ENCODE peak calls at places on chromosomes 12 and 14, in four cellular contexts. I is HCT116, H is SK-N-SH, G is HepG2. C is an unnamed sample.

GRCh38 chr12:51714666-51715065 is 123.6 kb downstream of the SCN8A start:
- DNase-seq in I (no peak), H (no peak), G (no peak), C (no peak)

GRCh38 chr14:101332281-101332680 is 229.0 kb upstream of the DIO3 start:
- DNase-seq in I (no peak), H (no peak), G (no peak), C (no peak)

GRCh38 chr14:97411938-97412612 is 614.9 kb downstream of the VRK1 start:
- DNase-seq in I (no peak), H (no peak), G (no peak), C (no peak)

GRCh38 chr12:93419388-93420034 is 22.2 kb downstream of the UBE2N start:
- DNase-seq in I (no peak), H (peak), G (peak), C (peak)

GRCh38 chr14:62776300-62776699 is 269.0 kb downstream of the KCNH5 start:
- DNase-seq in I (no peak), H (no peak), G (no peak), C (no peak)

GRCh38 chr14:79011091-79011919 is 841.1 kb downstream of the NRXN3 start:
- DNase-seq in I (no peak), H (peak), G (peak), C (peak)

GRCh38 chr12:123941485-123942276 is 30.9 kb downstream of the CCDC92 start:
- DNase-seq in I (no peak), H (no peak), G (no peak), C (no peak)

GRCh38 chr14:104559043-104559768 is 20.4 kb upstream of the C14orf180 start:
- DNase-seq in I (no peak), H (no peak), G (no peak), C (no peak)

GRCh38 chr12:90827567-90827966 is 127.4 kb downstream of the CCER1 start:
- DNase-seq in I (no peak), H (no peak), G (no peak), C (no peak)

GRCh38 chr14:99121027-99121875 is 150.7 kb downstream of the BCL11B start:
- DNase-seq in I (no peak), H (no peak), G (no peak), C (no peak)

GRCh38 chr14:60856113-60856512 is 121.6 kb downstream of the MNAT1 start:
- DNase-seq in I (no peak), H (no peak), G (no peak), C (no peak)

GRCh38 chr14:54490448-54490805 is 1.6 kb upstream of the GMFB start:
- DNase-seq in I (no peak), H (no peak), G (no peak), C (peak)

GRCh38 chr14:105465209-105466031 is 9.2 kb upstream of the CRIP2 start:
- DNase-seq in I (no peak), H (no peak), G (no peak), C (peak)

GRCh38 chr12:18747960-18748359 is 10.0 kb downstream of the CAPZA3 start:
- DNase-seq in I (no peak), H (no peak), G (no peak), C (no peak)

DNA sequence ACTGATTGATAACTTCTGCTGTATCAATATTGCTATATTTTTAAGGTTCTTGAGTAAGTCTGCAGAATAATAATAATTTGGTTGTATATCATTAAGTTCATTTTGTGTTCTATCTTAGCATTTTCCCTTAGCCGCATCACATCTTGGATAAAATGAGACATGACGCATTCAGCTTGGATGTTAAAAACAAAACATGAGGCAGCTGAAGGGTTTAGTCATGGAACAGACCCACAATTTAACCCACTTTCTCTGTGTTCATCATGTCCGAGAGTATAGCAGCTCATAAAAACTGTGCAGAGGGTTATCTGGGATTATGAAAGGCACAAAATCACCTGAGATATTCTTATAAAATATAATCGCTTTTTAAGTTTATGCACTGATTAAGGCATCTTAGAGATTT is 219.2 kb downstream of the TRHDE start:
- DNase-seq in I (no peak), H (no peak), G (no peak), C (no peak)
- TF ChIP-seq JUND in I (no peak), H (no peak), G (no peak), C (no peak)

DNA sequence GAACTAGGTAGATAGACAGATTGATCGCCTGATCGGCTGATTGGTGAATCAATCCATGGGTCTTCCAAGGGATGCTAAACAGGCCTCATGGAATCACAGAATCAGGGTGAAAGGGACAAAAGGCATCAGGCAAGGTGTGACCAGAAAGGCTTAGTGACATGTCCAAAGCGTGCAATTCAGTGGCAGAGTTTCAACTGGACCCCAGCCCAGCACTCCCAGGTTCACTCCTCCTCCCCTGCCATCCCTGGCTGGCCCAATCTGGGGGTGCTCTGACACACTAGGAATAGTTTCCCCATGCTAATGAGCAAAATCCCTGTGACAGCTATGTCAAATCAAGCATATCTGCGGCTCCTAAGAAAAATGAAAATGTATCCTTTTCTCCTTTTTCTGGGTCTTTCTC is 50.4 kb downstream of the NINJ2 start:
- DNase-seq in I (no peak), H (no peak), G (no peak), C (no peak)
- TF ChIP-seq JUND in I (no peak), H (no peak), G (no peak), C (no peak)

DNA sequence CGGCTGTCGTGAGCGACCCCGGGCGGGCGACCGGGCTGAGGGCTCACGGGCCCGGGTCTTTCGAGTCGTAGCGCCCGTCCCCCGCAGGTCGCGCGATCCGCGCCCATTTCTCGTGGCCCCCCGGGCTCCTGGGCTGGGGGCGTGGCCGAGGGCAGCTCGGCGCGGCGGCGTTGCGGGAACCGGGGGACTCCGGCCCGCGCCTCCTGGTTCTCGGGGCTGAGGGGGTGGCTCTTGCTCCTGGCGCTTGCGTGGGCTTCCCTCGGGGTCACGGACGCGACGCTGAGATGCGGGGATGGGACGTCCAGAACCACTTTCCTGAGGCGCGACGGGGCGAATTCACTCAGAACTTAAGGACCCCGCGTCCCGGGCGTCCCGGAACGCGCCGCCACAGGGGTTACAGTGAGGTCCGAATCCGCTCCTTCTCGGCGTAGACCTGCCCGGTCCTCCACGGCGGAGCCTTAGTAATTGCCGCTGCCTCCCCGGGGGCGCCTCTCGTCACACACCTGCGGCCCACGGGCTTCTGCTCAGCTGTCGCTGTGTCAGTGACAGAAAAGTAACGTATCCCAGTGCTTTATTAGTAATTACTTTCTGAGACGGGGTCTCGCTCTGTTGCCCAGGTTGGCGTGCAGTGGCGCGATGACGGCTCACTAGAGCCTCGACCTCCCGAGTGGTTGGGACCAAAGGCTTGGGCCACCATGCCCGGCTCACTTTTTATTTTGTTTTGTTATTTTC is 606 bp downstream of the EP400 start:
- DNase-seq in I (no peak), H (peak), G (no peak), C (no peak)
- TF ChIP-seq JUND in I (no peak), H (no peak), G (no peak), C (no peak)

DNA sequence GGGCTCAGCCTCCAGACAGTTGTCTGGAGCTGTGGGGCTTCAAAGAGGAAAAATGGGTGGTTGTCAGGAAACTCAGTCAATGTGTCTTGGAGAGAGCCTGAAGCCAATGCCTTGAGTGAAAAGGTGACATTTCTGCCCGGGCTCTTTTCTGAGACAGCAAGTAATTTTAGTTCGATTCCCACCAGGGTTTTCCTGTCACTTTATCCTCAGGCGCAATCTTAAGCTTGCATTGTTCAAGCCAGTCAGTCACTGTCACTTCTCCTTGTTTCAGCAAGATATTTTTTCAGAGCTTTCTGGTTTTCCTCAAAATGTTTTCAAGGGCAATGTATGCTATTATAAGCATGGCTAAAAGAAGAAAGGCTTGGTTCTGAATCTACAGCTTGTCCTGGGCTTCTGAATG is 404.7 kb upstream of the SEL1L start:
- DNase-seq in I (no peak), H (no peak), G (no peak), C (no peak)
- TF ChIP-seq JUND in I (no peak), H (no peak), G (no peak), C (no peak)

GRCh38 chr12:84270470-84271140 is 642.0 kb downstream of the SLC6A15 start:
- DNase-seq in I (no peak), H (no peak), G (no peak), C (no peak)
- TF ChIP-seq JUND in I (no peak), H (no peak), G (no peak), C (no peak)

GRCh38 chr12:127820846-127821245 is 446.1 kb upstream of the TMEM132C start:
- DNase-seq in I (no peak), H (no peak), G (no peak), C (no peak)

GRCh38 chr12:127819066-127819465 is 447.9 kb upstream of the TMEM132C start:
- DNase-seq in I (no peak), H (no peak), G (no peak), C (no peak)

GRCh38 chr12:127822743-127823433 is 444.1 kb upstream of the TMEM132C start:
- DNase-seq in I (no peak), H (no peak), G (no peak), C (no peak)

DNA sequence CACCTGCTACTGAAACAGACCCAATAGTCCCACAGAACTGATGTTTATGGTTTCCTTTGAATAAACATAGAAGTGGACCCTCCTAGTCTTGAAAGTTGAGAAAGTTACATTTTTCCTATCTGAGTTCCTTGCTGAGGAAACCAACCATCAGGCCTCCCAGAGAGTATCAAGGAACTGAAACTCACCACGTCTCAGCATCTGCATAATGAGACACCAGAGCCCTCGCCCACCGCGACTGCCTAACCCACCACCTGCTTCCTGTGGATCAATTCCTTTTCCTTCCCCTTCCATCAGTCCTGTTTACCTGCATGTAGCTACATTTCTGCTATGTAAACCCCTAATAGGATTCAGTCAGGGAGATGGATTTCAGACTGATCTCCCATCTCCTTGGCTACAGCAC is 443.2 kb upstream of the TMEM132C start:
- DNase-seq in I (no peak), H (no peak), G (no peak), C (no peak)
- TF ChIP-seq JUND in I (no peak), H (no peak), G (no peak), C (no peak)

DNA sequence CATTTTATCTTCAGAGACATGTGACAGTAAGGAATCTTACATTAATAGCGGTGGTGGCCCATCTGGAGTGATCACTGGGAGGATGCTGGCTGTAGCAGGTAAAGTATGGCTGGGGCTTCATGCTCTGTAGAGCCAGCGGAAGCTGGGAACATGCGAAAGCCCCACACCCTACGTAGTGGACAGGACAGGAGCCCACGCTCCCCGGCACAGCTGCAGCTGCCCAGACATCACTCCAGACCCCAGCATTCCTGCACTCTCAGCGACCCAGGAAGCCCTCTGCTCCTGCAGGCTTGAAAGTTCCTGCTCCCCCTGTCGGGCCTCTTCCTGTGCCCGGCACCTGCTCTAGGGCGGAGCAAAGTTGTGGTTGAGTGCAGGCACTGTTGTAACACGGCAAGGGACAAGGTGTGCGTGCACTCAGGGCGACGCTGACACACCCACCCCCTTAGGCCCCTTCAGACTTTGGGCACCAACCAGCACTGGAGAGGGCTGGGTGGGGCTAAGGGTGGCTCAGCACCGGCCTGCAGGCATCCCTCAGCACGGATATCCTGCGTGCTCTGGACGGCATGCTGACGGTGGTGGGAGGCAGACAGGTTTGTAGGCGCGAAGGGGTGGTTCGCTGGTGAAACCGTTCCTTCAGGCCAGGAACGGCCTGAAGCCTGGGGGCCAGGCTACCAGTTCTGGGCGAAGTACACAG is 568.3 kb downstream of the FSCB start:
- DNase-seq in I (no peak), H (no peak), G (no peak), C (no peak)
- TF ChIP-seq JUND in I (no peak), H (no peak), G (no peak), C (no peak)

GRCh38 chr12:6292606-6293005 is 17.9 kb upstream of the PLEKHG6 start:
- DNase-seq in I (no peak), H (no peak), G (peak), C (no peak)
- TF ChIP-seq JUND in I (no peak), H (no peak), G (no peak), C (no peak)

C was measured in T47D.